ENCODE peak calls at places on chromosomes 12 and 14, in seven cellular contexts. J is astrocyte; O is NCI-H1105 treated with DMSO at 0.1 percent for 48 hours; P is NCI-H510A treated with DMSO at 0.1 percent for 48 hours; T is ecto neural progenitor cell; U is activated T-cell treated with anti-CD3 and anti-CD28 coated beads, Interleukin-2, amount 50 U/mL, for 1 hour; Y is left cardiac atrium. S is an unnamed sample.

GRCh38 chr12:50665170-50665569 is 98.7 kb upstream of the ATF1 start:
- DNase-seq in J (no peak), P (no peak), Y (no peak), U (no peak), O (no peak), T (no peak), S (no peak)

GRCh38 chr14:60328588-60328987 is 79.6 kb downstream of the PPM1A start:
- DNase-seq in Y (no peak), U (no peak), T (no peak), P (no peak), O (peak), J (no peak), S (peak)

GRCh38 chr12:14841761-14842160 is 1.6 kb downstream of the ART4 start:
- DNase-seq in Y (peak), U (no peak), J (peak), O (no peak), T (no peak), P (no peak), S (no peak)

GRCh38 chr12:53376747-53377146 is 3.2 kb upstream of the SP1 start:
- DNase-seq in Y (no peak), O (no peak), J (no peak), T (no peak), P (no peak), U (no peak), S (no peak)

GRCh38 chr12:132635076-132635955 is 16.7 kb downstream of the P2RX2 start:
- DNase-seq in O (no peak), P (no peak), Y (no peak), U (no peak), J (no peak), T (no peak), S (no peak)

GRCh38 chr12:51970904-51971646 is 19.6 kb downstream of the ACVR1B start:
- DNase-seq in U (peak), T (peak), P (no peak), J (peak), O (no peak), Y (no peak), S (peak)

GRCh38 chr14:51504626-51505025 is 147.1 kb upstream of the FRMD6 start:
- DNase-seq in O (no peak), Y (no peak), U (no peak), T (no peak), J (no peak), P (no peak), S (no peak)

GRCh38 chr12:77782034-77782433 is 48.7 kb upstream of the NAV3 start:
- DNase-seq in U (no peak), Y (no peak), O (no peak), P (no peak), T (no peak), J (no peak), S (no peak)

GRCh38 chr12:119936705-119937323 is 52.2 kb upstream of the BICDL1 start:
- DNase-seq in T (no peak), J (no peak), O (no peak), U (no peak), P (no peak), Y (no peak), S (no peak)

GRCh38 chr14:75294649-75295033 is 16.0 kb downstream of the FOS start:
- DNase-seq in O (peak), P (no peak), T (no peak), Y (no peak), U (no peak), J (no peak), S (peak)

GRCh38 chr12:14885718-14886201 is at the start of gene MGP:
- DNase-seq in P (no peak), O (peak), Y (peak), T (no peak), J (peak), U (no peak), S (no peak)

GRCh38 chr12:116539905-116540482 is 19.2 kb upstream of the MAP1LC3B2 start:
- DNase-seq in O (peak), T (peak), P (peak), U (no peak), Y (no peak), J (peak), S (peak)

GRCh38 chr12:28222081-28222700 is 31.9 kb downstream of the CCDC91 start:
- DNase-seq in Y (no peak), U (peak), J (peak), P (no peak), O (no peak), T (no peak), S (no peak)

GRCh38 chr14:79464468-79464867 is 746.8 kb downstream of the DIO2 start:
- DNase-seq in P (no peak), T (no peak), O (no peak), U (no peak), J (peak), Y (no peak), S (no peak)

GRCh38 chr12:69065804-69066203 is 132.8 kb upstream of the CPM start:
- DNase-seq in T (no peak), P (peak), J (no peak), Y (no peak), O (no peak), U (no peak), S (peak)

GRCh38 chr12:98575013-98575412 is 18.5 kb upstream of the SLC25A3 start:
- DNase-seq in J (no peak), T (no peak), U (no peak), Y (no peak), O (no peak), P (no peak), S (no peak)

GRCh38 chr14:58298880-58299664 is 717 bp downstream of the ARID4A start:
- DNase-seq in P (no peak), U (peak), J (no peak), O (no peak), Y (peak), T (peak), S (peak)

GRCh38 chr14:35631071-35631805 is 97.3 kb downstream of the INSM2 start:
- DNase-seq in J (no peak), Y (no peak), T (no peak), O (no peak), U (no peak), P (no peak), S (peak)

GRCh38 chr14:30607156-30607780 is 14.9 kb upstream of the SCFD1 start:
- DNase-seq in T (no peak), Y (no peak), U (no peak), J (peak), O (no peak), P (no peak), S (no peak)

GRCh38 chr12:99110866-99111265 is 465.8 kb downstream of the APAF1 start:
- DNase-seq in J (no peak), P (peak), Y (no peak), U (no peak), T (no peak), O (peak), S (no peak)